ENCODE peak calls at places on chromosomes 3 and 15, in nine cellular contexts. N is cardiac muscle cell, H is A673, R is dorsolateral prefrontal cortex, Z is brain microvascular endothelial cell, K is heart right ventricle, U is right atrium auricular region, Y is ovary, A is pancreas. E is an unnamed sample.

GRCh38 chr3:122092460-122093165 is 37.5 kb downstream of the CD86 start:
- DNase-seq in N (peak; percentile 63), H (peak; percentile 44), R (no peak), Z (peak; percentile 29), K (peak; percentile 13), U (peak; percentile 63), Y (no peak), A (peak; percentile 12), E (no peak)

GRCh38 chr3:52253314-52254260 is 8.0 kb downstream of the PPM1M start:
- DNase-seq in N (peak; percentile 38), H (no peak), R (peak; percentile 73), Z (no peak), K (no peak), U (peak; percentile 62), Y (no peak), A (no peak), E (no peak)

GRCh38 chr3:100875239-100875638 is 118.0 kb downstream of the ABI3BP start:
- DNase-seq in N (peak; percentile 70), H (peak; percentile 56), R (no peak), Z (peak; percentile 58), K (peak; percentile 53), U (no peak), Y (peak; percentile 44), A (peak; percentile 86), E (no peak)

GRCh38 chr3:4309476-4310121 is 6.4 kb downstream of the SETMAR start:
- DNase-seq in N (no peak), H (no peak), R (no peak), Z (no peak), K (no peak), U (no peak), Y (no peak), A (no peak), E (no peak)

GRCh38 chr15:66389098-66389858 is 2.6 kb downstream of the MAP2K1 start:
- DNase-seq in N (no peak), H (no peak), R (no peak), Z (no peak), K (no peak), U (no peak), Y (no peak), A (no peak), E (no peak)

GRCh38 chr3:112579697-112580096 is 17.9 kb downstream of the SLC35A5 start:
- DNase-seq in N (no peak), H (no peak), R (no peak), Z (no peak), K (no peak), U (no peak), Y (no peak), A (no peak), E (no peak)

GRCh38 chr3:121152573-121152972 is 244.6 kb downstream of the STXBP5L start:
- DNase-seq in N (peak; percentile 23), H (peak; percentile 4), R (no peak), Z (no peak), K (no peak), U (no peak), Y (no peak), A (no peak), E (no peak)

GRCh38 chr3:31960793-31961431 is 20.1 kb downstream of the OSBPL10 start:
- DNase-seq in N (peak; percentile 36), H (no peak), R (no peak), Z (no peak), K (no peak), U (no peak), Y (no peak), A (no peak), E (no peak)

GRCh38 chr15:82126346-82126745 is 80.5 kb upstream of the MEX3B start:
- DNase-seq in N (no peak), H (no peak), R (no peak), Z (no peak), K (no peak), U (no peak), Y (no peak), A (no peak), E (no peak)

GRCh38 chr3:51715231-51716058 is 8.6 kb downstream of the GRM2 start:
- DNase-seq in N (no peak), H (no peak), R (no peak), Z (no peak), K (no peak), U (no peak), Y (no peak), A (no peak), E (no peak)

GRCh38 chr3:129106866-129107565 is 14.6 kb downstream of the RAB43 start:
- DNase-seq in N (no peak), H (no peak), R (no peak), Z (no peak), K (no peak), U (no peak), Y (no peak), A (peak; percentile 54), E (no peak)
- H3K27ac ChIP-seq in N (no peak overlapping the region), H (no peak overlapping the region), R (no peak overlapping the region), Z (no peak overlapping the region), K (no peak overlapping the region), U (no peak overlapping the region), Y (no peak overlapping the region), A (no peak overlapping the region), E (peak overlapping the region; percentile 21)

DNA sequence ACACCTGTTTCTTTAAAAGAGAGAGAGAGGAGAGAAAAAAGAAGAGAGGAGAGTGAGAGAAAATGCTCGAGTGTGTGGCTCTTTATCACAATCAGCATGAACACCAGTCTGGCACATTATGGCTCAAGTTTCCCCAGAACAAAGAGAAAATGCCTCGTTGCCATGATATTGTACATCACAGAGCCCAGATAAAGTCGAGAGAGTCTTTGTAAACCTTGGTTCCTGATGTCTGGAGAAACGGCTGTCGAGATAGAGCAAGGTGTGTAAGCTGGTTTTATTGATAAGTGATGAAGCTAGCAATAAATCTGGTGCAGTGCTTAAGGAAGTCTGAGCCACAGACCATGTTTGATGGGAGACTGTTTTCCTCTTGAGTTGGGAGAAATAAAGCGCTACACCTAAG is 81.0 kb upstream of the DPH6 start:
- DNase-seq in N (peak; percentile 12), H (no peak), R (no peak), Z (no peak), K (no peak), U (no peak), Y (no peak), A (no peak), E (no peak)
- TF ChIP-seq CTCF in N (no peak), H (no peak), R (no peak), Z (no peak), K (no peak), U (no peak), Y (no peak), A (no peak), E (no peak)

GRCh38 chr3:127589600-127590281 is 792 bp downstream of the TPRA1 start:
- DNase-seq in N (no peak), H (no peak), R (peak; percentile 59), Z (no peak), K (no peak), U (no peak), Y (peak; percentile 61), A (peak; percentile 37), E (no peak)

GRCh38 chr3:127587876-127588275 is 2.7 kb downstream of the TPRA1 start:
- DNase-seq in N (no peak), H (no peak), R (no peak), Z (no peak), K (no peak), U (no peak), Y (no peak), A (no peak), E (no peak)

GRCh38 chr3:127590593-127591477 is at the start of gene TPRA1:
- DNase-seq in N (peak; percentile 98), H (peak; percentile 99), R (peak; percentile 86), Z (peak; percentile 95), K (peak; percentile 94), U (peak; percentile 95), Y (peak; percentile 89), A (peak; percentile 89), E (peak; percentile 91)

GRCh38 chr3:127590282-127590592 is 296 bp downstream of the TPRA1 start:
- DNase-seq in N (no peak), H (no peak), R (no peak), Z (no peak), K (peak; percentile 42), U (no peak), Y (no peak), A (no peak), E (no peak)

DNA sequence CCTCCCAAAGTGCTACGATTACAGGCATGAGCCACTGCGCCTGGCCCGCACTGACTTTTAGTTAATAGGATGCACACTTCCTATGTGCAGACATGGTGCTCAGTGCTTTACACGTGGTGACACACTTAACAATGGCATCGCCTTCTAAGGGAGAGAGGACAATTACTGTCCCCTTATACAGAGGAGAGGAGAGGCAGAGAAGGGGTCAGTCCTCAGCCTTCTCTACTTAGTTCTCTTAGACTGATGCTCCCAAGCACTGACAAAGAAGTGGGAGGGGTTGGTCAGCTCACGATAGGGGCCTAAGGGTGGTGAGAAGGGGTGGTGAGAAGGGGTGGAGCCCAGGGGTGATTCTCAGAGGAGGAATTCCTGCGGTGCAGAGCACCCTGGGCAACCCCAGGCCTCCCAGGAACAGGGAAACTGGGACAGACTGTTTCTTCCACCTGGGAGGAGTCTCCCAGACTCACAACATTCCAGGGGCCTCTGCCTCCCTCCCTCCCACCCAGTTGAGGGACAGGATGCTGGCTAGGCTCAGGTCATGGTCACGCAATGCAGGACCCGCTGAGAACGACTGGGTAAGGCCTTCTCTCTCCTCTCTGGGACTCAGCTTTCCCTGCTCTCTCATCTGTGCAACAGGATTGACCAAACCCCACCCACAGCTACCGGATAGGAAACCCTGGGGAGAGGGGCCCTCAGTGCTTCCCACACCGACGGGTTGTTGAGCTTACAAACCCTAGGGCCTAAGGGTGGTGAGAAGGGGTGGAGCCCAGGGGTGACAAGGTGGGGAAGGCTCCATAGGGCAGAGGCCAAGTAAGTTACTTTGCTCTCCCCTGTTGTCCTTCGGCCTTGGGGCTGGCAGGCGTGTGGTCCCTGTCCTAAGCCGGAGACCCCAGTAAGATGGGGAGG is 1.6 kb downstream of the TPRA1 start:
- DNase-seq in N (peak; percentile 74), H (no peak), R (no peak), Z (peak; percentile 70), K (no peak), U (no peak), Y (no peak), A (no peak), E (peak; percentile 11)
- H3K4me3 ChIP-seq in N (peak overlapping the region; percentile 83), H (peak overlapping the region; percentile 93), R (peak overlapping the region; percentile 95), Z (peak overlapping the region; percentile 77), K (peak overlapping the region; percentile 72), U (peak overlapping the region; percentile 94), Y (peak overlapping the region; percentile 97), A (peak overlapping the region; percentile 99), E (peak overlapping the region; percentile 81)

GRCh38 chr3:157030712-157031111 is 129.2 kb downstream of the CCNL1 start:
- DNase-seq in N (peak; percentile 8), H (no peak), R (no peak), Z (no peak), K (no peak), U (no peak), Y (no peak), A (no peak), E (no peak)

GRCh38 chr3:157029365-157029790 is 130.6 kb downstream of the CCNL1 start:
- DNase-seq in N (no peak), H (no peak), R (no peak), Z (no peak), K (no peak), U (no peak), Y (no peak), A (no peak), E (no peak)

GRCh38 chr3:157023211-157023610 is 136.7 kb downstream of the CCNL1 start:
- DNase-seq in N (no peak), H (no peak), R (no peak), Z (no peak), K (no peak), U (no peak), Y (no peak), A (no peak), E (no peak)

GRCh38 chr3:157026091-157026490 is 133.9 kb downstream of the CCNL1 start:
- DNase-seq in N (no peak), H (no peak), R (no peak), Z (no peak), K (no peak), U (no peak), Y (no peak), A (no peak), E (no peak)

GRCh38 chr3:157027861-157028745 is 131.8 kb downstream of the CCNL1 start:
- DNase-seq in N (no peak), H (no peak), R (no peak), Z (no peak), K (no peak), U (no peak), Y (no peak), A (no peak), E (no peak)
- H3K27ac ChIP-seq in N (no peak overlapping the region), H (no peak overlapping the region), R (no peak overlapping the region), Z (no peak overlapping the region), K (no peak overlapping the region), U (no peak overlapping the region), Y (no peak overlapping the region), A (no peak overlapping the region), E (no peak overlapping the region)